ENCODE peak calls at places on chromosome 11, in four cellular contexts. V, X, A and Y are unnamed samples.

GRCh38 chr11:7077101-7077500 is 11.7 kb upstream of the RBMXL2 start:
- DNase-seq in V (no peak), X (peak; percentile 71), A (no peak), Y (peak; percentile 68)

GRCh38 chr11:122882189-122882808 is at the start of gene JHY:
- DNase-seq in V (no peak), X (no peak), A (no peak), Y (no peak)

GRCh38 chr11:65355776-65356393 is 1.3 kb downstream of the TIGD3 start:
- DNase-seq in V (peak; percentile 75), X (peak; percentile 42), A (no peak), Y (no peak)

GRCh38 chr11:34242037-34242625 is 115.7 kb downstream of the ABTB2 start:
- DNase-seq in V (no peak), X (no peak), A (no peak), Y (no peak)

GRCh38 chr11:28089378-28089777 is 18.6 kb downstream of the KIF18A start:
- DNase-seq in V (no peak), X (no peak), A (no peak), Y (no peak)

GRCh38 chr11:119316017-119316728 is 757 bp downstream of the MCAM start:
- DNase-seq in V (peak; percentile 95), X (no peak), A (peak; percentile 92), Y (peak; percentile 69)

GRCh38 chr11:119676461-119677020 is 52.5 kb downstream of the NECTIN1 start:
- DNase-seq in V (no peak), X (no peak), A (no peak), Y (no peak)

GRCh38 chr11:117822522-117823033 is 2.0 kb downstream of the FXYD2 start:
- DNase-seq in V (no peak), X (no peak), A (no peak), Y (no peak)

GRCh38 chr11:45535033-45535432 is 130.4 kb downstream of the CHST1 start:
- DNase-seq in V (no peak), X (no peak), A (no peak), Y (no peak)

GRCh38 chr11:63858628-63859550 is 20.0 kb downstream of the MARK2 start:
- DNase-seq in V (no peak), X (no peak), A (no peak), Y (no peak)

GRCh38 chr11:58866788-58867187 is 22.3 kb upstream of the GLYATL2 start:
- DNase-seq in V (no peak), X (no peak), A (no peak), Y (no peak)

GRCh38 chr11:2932850-2933251 is 3.6 kb upstream of the PHLDA2 start:
- DNase-seq in V (peak; percentile 81), X (no peak), A (peak; percentile 25), Y (no peak)

GRCh38 chr11:133937015-133937414 is 19.8 kb downstream of the IGSF9B start:
- DNase-seq in V (no peak), X (no peak), A (peak; percentile 95), Y (no peak)

DNA sequence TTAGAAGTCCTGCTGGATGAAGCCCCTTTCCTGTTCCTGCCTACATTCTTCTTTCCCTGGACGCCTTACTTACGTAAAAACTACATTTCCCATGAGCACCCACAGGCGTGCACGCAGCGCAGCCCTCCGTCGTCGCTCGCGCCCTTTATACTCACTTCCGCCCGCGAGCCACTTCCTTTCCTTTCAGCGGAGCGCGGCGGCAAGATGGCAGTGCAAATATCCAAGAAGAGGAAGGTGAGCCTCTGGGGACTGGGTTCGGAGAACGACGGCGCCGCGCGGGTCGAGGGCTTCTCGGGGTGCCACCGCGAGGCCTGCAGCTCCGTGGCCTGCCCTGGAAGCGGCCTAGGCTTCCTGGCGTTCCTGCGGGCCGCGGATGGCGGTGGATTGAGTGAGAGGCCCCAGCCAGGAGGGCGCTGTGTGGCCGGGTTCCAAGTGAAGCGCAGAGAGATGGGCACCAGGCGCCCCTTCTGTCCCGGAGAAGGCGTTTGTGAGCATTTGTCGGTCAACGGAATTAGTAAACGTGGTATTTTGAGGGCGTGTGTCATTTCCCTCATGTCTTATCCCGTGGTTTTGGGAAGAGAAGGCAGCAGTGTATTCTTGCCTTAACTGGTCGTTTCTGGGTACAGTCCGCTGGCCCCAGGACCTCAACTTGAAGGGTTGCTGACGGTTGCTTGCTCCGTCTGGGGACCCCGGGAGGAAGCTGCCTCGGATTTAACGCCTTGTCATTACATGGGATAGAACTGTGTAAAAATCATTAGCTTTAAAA is at the start of gene RPS3:
- DNase-seq in V (peak; percentile 95), X (peak; percentile 88), A (peak; percentile 90), Y (peak; percentile 92)
- TF ChIP-seq CTCF in V (no peak), X (no peak), A (peak; percentile 48), Y (peak; percentile 29)

GRCh38 chr11:96426356-96427103 is 36.7 kb downstream of the JRKL start:
- DNase-seq in V (no peak), X (no peak), A (peak; percentile 64), Y (no peak)
- TF ChIP-seq CTCF in V (peak; percentile 49), X (peak; percentile 32), A (peak; percentile 70), Y (peak; percentile 88)

GRCh38 chr11:11659567-11660341 is 37.9 kb upstream of the GALNT18 start:
- DNase-seq in V (no peak), X (no peak), A (no peak), Y (no peak)
- TF ChIP-seq CTCF in V (no peak), X (no peak), A (peak; percentile 20), Y (peak; percentile 47)

DNA sequence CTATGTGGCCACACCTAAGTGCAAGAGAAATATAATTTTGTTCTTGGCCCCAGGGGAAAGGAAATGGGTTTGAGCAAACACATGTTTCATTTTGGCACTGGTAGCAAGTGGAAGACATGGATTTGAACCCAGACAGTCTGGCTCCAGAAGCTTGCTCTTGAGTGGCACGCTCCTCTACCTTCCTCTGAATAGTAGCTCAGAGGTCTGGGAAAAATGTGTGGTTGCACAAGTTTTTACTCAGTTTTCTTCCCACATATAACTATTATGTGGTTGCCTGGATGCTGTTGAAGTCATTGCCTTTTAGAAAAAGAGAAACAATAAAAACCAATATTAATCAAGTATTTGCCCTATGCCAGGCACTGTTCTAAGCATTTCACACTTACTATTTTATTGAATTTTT is 16.3 kb downstream of the PARVA start:
- DNase-seq in V (no peak), X (no peak), A (no peak), Y (no peak)
- TF ChIP-seq CTCF in V (no peak), X (no peak), A (no peak), Y (no peak)

GRCh38 chr11:66956689-66957290 is 1.4 kb downstream of the PC start:
- DNase-seq in V (no peak), X (no peak), A (no peak), Y (no peak)
- TF ChIP-seq CTCF in V (no peak), X (no peak), A (no peak), Y (peak; percentile 42)

GRCh38 chr11:12087075-12087775 is 23.2 kb upstream of the MICAL2 start:
- DNase-seq in V (peak; percentile 82), X (no peak), A (no peak), Y (no peak)
- TF ChIP-seq CTCF in V (peak; percentile 27), X (no peak), A (peak; percentile 38), Y (no peak)

GRCh38 chr11:10298342-10298741 is 4.3 kb upstream of the SBF2 start:
- DNase-seq in V (no peak), X (no peak), A (no peak), Y (no peak)
- TF ChIP-seq CTCF in V (no peak), X (no peak), A (peak; percentile 24), Y (peak; percentile 50)

GRCh38 chr11:68297494-68297811 is 14.9 kb upstream of the LRP5 start:
- DNase-seq in V (no peak), X (no peak), A (no peak), Y (no peak)
- TF ChIP-seq CTCF in V (no peak), X (no peak), A (no peak), Y (no peak)